ENCODE peak calls at places on chromosomes 3 and 15, in four cellular contexts. S is SK-N-SH, M is dorsolateral prefrontal cortex, Z is stomach. C is an unnamed sample.

GRCh38 chr3:23004971-23005370 is 198.2 kb upstream of the UBE2E2 start:
- DNase-seq in S (no peak), M (no peak), Z (no peak), C (no peak)

GRCh38 chr3:99602183-99602582 is 36.2 kb upstream of the COL8A1 start:
- DNase-seq in S (no peak), M (no peak), Z (no peak), C (no peak)

GRCh38 chr15:95995375-95996168 is 334.9 kb upstream of the NR2F2 start:
- DNase-seq in S (no peak), M (no peak), Z (no peak), C (no peak)

GRCh38 chr15:60179786-60180391 is 175.8 kb downstream of the FOXB1 start:
- DNase-seq in S (peak; percentile 26), M (no peak), Z (no peak), C (no peak)

GRCh38 chr3:28575100-28575747 is 226.6 kb upstream of the AZI2 start:
- DNase-seq in S (peak; percentile 77), M (peak; percentile 42), Z (peak; percentile 26), C (no peak)

GRCh38 chr3:128271536-128272332 is 118.5 kb downstream of the EEFSEC start:
- DNase-seq in S (peak; percentile 51), M (no peak), Z (no peak), C (no peak)

GRCh38 chr15:100247228-100248225 is 94.2 kb downstream of the ADAMTS17 start:
- DNase-seq in S (no peak), M (no peak), Z (no peak), C (no peak)

GRCh38 chr15:58528197-58528870 is 96.5 kb downstream of the LIPC start:
- DNase-seq in S (no peak), M (no peak), Z (peak; percentile 62), C (no peak)

GRCh38 chr3:184154909-184155643 is at the start of gene DVL3:
- DNase-seq in S (peak; percentile 97), M (peak; percentile 55), Z (peak; percentile 75), C (peak; percentile 65)

DNA sequence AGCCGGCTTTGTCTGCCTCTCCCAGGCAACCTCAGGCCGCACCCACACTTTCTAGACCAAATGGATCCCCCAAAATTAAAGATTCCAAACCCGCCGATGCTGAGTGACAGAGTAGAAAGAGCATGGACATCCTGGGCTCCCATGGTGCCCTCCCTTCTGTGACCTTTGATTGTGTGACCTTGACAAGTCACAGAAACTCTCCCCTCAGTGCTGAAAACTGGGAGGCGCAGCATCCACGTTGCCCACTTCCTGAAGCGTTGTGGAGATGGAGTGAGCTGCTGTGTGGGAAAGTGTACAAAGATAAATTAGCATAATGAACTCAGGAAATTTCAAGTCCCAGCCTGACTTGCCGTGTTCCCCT is 74.4 kb upstream of the MFGE8 start:
- DNase-seq in S (no peak), M (no peak), Z (no peak), C (no peak)
- TF ChIP-seq CTCF in S (no peak), M (no peak), Z (no peak), C (no peak)

GRCh38 chr3:120147072-120147871 is 53.0 kb upstream of the GSK3B start:
- DNase-seq in S (no peak), M (no peak), Z (peak; percentile 70), C (no peak)
- TF ChIP-seq CTCF in S (no peak), M (peak; percentile 20), Z (no peak), C (peak; percentile 42)

GRCh38 chr3:190902292-190902691 is 39.8 kb upstream of the GMNC start:
- DNase-seq in S (no peak), M (no peak), Z (no peak), C (no peak)
- TF ChIP-seq CTCF in S (no peak), M (no peak), Z (no peak), C (no peak)

GRCh38 chr3:66195347-66195783 is 25.4 kb upstream of the SLC25A26 start:
- DNase-seq in S (peak; percentile 87), M (peak; percentile 84), Z (peak; percentile 66), C (peak; percentile 75)
- TF ChIP-seq CTCF in S (peak; percentile 50), M (peak; percentile 52), Z (no peak), C (peak; percentile 13)

DNA sequence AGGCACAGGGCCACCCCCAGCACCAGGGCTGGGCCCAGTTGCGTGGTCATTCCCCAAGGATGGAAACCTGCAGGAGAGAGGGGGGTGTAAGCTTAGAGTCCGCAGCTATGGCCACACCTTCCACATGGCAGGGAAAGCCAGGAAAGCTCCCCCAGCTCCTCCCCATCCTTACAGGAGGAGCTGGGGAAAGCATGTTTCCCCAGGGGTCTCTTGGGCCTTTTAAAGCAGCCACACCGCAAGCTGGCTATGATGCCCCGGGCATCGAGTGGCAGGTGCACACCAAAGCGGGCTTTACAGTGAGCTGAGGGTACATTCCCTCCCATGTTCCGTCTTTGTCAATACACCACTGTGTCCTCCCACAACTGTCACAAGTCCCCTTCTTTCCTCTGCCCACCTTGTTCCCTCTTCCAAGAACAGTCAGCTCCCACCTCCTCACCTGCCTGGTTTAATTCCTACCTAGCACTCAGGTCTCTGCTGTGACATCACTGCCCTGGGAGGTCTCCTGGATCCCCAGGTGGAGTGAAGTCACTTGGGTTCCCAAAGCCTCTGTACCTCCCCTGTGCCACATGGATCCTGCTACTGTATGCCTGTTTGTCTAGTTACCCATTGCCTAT is 3.4 kb upstream of the IFRD2 start:
- DNase-seq in S (no peak), M (no peak), Z (no peak), C (no peak)
- TF ChIP-seq CTCF in S (no peak), M (no peak), Z (no peak), C (no peak)

DNA sequence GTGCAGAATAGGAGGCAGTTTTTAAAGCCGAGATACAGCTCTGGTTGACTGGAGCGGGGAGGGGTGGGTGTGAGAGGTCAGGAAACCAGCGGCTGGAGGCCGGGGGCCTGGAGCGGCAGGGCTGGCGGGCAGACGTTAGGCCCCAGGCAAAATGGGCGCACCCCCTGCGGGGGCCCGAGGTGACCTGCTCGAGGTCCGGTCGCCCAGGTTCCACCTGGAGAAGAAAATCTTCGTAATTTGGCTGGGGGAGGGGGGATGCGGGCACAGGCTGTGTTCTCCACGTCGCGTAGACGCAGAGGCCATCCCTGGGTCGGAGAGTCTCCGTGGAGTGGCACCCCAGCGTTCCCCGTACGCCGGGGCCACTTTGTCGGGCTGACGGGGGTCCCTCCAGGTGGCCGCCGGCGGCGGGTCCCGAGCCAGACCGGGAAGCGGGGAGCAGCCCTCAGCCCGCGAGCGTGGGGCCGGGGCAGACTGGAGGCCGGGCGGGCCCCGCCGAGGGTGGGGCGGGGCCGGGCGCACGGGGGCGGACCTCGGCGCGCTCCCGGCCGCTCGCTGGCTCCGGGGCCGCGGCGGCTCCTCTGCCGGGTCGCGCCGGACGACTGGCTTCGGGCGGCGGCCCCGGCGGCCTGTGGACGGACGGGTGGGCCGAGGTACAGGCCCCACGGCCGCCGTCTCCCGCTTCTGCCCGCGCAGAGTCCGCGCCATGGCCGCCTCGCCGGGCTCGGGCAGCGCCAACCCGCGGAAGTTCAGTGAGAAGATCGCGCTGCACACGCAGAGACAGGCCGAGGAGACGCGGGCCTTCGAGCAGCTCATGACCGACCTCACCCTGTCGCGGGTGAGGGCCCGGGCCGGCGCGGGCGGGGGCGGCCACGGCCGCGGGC is at the start of gene CRTC3:
- DNase-seq in S (peak; percentile 94), M (peak; percentile 46), Z (peak; percentile 50), C (peak; percentile 53)
- TF ChIP-seq CTCF in S (no peak), M (no peak), Z (no peak), C (peak; percentile 15)

DNA sequence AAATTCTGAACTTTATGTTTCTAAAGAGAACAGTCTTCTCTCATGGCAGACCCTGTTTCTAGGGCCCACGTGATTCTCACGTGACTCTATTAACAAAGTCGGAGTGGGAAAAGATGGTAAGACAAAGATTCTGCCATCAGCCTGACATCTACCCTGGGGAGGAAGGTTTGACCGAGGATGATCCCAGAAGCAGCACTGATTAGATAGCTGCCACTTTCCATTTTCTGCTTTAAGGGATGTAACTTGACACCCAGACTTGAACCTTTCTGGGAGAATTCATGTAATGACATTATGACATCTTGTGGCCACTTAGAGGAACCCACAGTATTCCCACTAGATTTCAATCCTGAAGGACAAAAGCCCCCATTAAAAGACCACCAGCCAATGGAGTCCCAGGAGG is 480.3 kb upstream of the PROK2 start:
- DNase-seq in S (no peak), M (no peak), Z (no peak), C (no peak)
- TF ChIP-seq CTCF in S (peak; percentile 31), M (peak; percentile 34), Z (no peak), C (peak; percentile 14)

GRCh38 chr15:64751464-64751863 is 23.9 kb downstream of the RBPMS2 start:
- DNase-seq in S (no peak), M (no peak), Z (no peak), C (no peak)
- TF ChIP-seq CTCF in S (no peak), M (no peak), Z (no peak), C (no peak)